ENCODE peak calls at places on chromosomes 13 and 19, in ten cellular contexts. X is AG04450, G is psoas muscle, B is uterus, K is fibroblast of the aortic adventitia, I is AG09309, N is gastrocnemius medialis, Z is mucosa of descending colon, H is ascending aorta, F is adrenal gland. O is an unnamed sample.

GRCh38 chr13:76454991-76455390 is 431.2 kb downstream of the KCTD12 start:
- DNase-seq in X (peak; percentile 8), G (no peak), B (no peak), K (no peak), I (no peak), N (no peak), Z (no peak), H (no peak), F (no peak), O (no peak)

GRCh38 chr13:67258482-67258881 is 28.3 kb upstream of the PCDH9 start:
- DNase-seq in X (no peak), G (no peak), B (no peak), K (peak; percentile 30), I (no peak), N (no peak), Z (no peak), H (no peak), F (no peak), O (no peak)

GRCh38 chr19:15964231-15964630 is 15.4 kb downstream of the OR10H4 start:
- DNase-seq in X (no peak), G (no peak), B (no peak), K (no peak), I (no peak), N (no peak), Z (no peak), H (no peak), F (no peak), O (no peak)

GRCh38 chr19:10142701-10143375 is 23.1 kb upstream of the EIF3G start:
- DNase-seq in X (no peak), G (no peak), B (no peak), K (no peak), I (no peak), N (no peak), Z (peak; percentile 60), H (no peak), F (no peak), O (no peak)

GRCh38 chr13:35887028-35887666 is 244.0 kb downstream of the DCLK1 start:
- DNase-seq in X (no peak), G (no peak), B (no peak), K (no peak), I (no peak), N (no peak), Z (no peak), H (no peak), F (no peak), O (no peak)

GRCh38 chr19:12834976-12835757 is 788 bp upstream of the RTBDN start:
- DNase-seq in X (no peak), G (no peak), B (no peak), K (no peak), I (no peak), N (no peak), Z (peak; percentile 58), H (no peak), F (no peak), O (no peak)

GRCh38 chr13:96377835-96378234 is 287.9 kb downstream of the HS6ST3 start:
- DNase-seq in X (no peak), G (no peak), B (no peak), K (no peak), I (no peak), N (no peak), Z (no peak), H (no peak), F (no peak), O (no peak)

GRCh38 chr19:44779150-44779549 is 1.5 kb downstream of the CBLC start:
- DNase-seq in X (no peak), G (no peak), B (no peak), K (no peak), I (no peak), N (no peak), Z (no peak), H (no peak), F (no peak), O (no peak)

GRCh38 chr19:1255186-1256161 is 7.1 kb downstream of the MIDN start:
- DNase-seq in X (no peak), G (peak; percentile 50), B (no peak), K (no peak), I (no peak), N (no peak), Z (no peak), H (no peak), F (peak; percentile 39), O (no peak)

GRCh38 chr19:1254530-1255185 is 6.3 kb downstream of the MIDN start:
- DNase-seq in X (no peak), G (no peak), B (no peak), K (no peak), I (no peak), N (no peak), Z (no peak), H (no peak), F (no peak), O (no peak)

GRCh38 chr19:1253514-1254080 is 5.2 kb downstream of the MIDN start:
- DNase-seq in X (no peak), G (no peak), B (no peak), K (no peak), I (no peak), N (no peak), Z (peak; percentile 80), H (no peak), F (no peak), O (no peak)

GRCh38 chr19:1252818-1253513 is 4.6 kb downstream of the MIDN start:
- DNase-seq in X (peak; percentile 92), G (peak; percentile 91), B (peak; percentile 96), K (peak; percentile 97), I (peak; percentile 96), N (peak; percentile 81), Z (peak; percentile 91), H (peak; percentile 90), F (peak; percentile 98), O (peak; percentile 99)

GRCh38 chr19:1254081-1254527 is 5.7 kb downstream of the MIDN start:
- DNase-seq in X (no peak), G (peak; percentile 67), B (peak; percentile 67), K (no peak), I (no peak), N (no peak), Z (peak; percentile 61), H (no peak), F (peak; percentile 86), O (peak; percentile 50)
- H3K4me3 ChIP-seq in X (peak overlapping the region; percentile 86), G (peak overlapping the region; percentile 80), B (peak overlapping the region; percentile 70), K (no peak overlapping the region), I (no peak overlapping the region), N (peak overlapping the region; percentile 85), Z (no peak overlapping the region), H (peak overlapping the region; percentile 95), F (peak overlapping the region; percentile 92), O (peak overlapping the region; percentile 87)

GRCh38 chr19:1032264-1032867 is 6.0 kb downstream of the CNN2 start:
- DNase-seq in X (no peak), G (no peak), B (no peak), K (no peak), I (no peak), N (no peak), Z (no peak), H (no peak), F (no peak), O (no peak)

GRCh38 chr19:1038995-1039645 is 787 bp upstream of the ABCA7 start:
- DNase-seq in X (no peak), G (peak; percentile 21), B (no peak), K (no peak), I (no peak), N (no peak), Z (peak; percentile 51), H (no peak), F (no peak), O (no peak)

GRCh38 chr19:1037553-1038115 is 2.3 kb upstream of the ABCA7 start:
- DNase-seq in X (no peak), G (peak; percentile 13), B (no peak), K (no peak), I (no peak), N (no peak), Z (peak; percentile 46), H (no peak), F (no peak), O (no peak)

GRCh38 chr19:1039646-1040475 is at the start of gene ABCA7:
- DNase-seq in X (peak; percentile 95), G (peak; percentile 98), B (peak; percentile 97), K (peak; percentile 97), I (peak; percentile 91), N (peak; percentile 98), Z (peak; percentile 100), H (peak; percentile 89), F (peak; percentile 99), O (peak; percentile 98)

GRCh38 chr19:1035998-1036621 is 3.8 kb upstream of the ABCA7 start:
- DNase-seq in X (no peak), G (no peak), B (no peak), K (no peak), I (no peak), N (no peak), Z (no peak), H (no peak), F (no peak), O (no peak)
- TF ChIP-seq CTCF in X (peak; percentile 12), G (no peak), B (no peak), K (no peak), I (no peak), N (no peak), Z (no peak), H (no peak), F (no peak), O (peak; percentile 23)

DNA sequence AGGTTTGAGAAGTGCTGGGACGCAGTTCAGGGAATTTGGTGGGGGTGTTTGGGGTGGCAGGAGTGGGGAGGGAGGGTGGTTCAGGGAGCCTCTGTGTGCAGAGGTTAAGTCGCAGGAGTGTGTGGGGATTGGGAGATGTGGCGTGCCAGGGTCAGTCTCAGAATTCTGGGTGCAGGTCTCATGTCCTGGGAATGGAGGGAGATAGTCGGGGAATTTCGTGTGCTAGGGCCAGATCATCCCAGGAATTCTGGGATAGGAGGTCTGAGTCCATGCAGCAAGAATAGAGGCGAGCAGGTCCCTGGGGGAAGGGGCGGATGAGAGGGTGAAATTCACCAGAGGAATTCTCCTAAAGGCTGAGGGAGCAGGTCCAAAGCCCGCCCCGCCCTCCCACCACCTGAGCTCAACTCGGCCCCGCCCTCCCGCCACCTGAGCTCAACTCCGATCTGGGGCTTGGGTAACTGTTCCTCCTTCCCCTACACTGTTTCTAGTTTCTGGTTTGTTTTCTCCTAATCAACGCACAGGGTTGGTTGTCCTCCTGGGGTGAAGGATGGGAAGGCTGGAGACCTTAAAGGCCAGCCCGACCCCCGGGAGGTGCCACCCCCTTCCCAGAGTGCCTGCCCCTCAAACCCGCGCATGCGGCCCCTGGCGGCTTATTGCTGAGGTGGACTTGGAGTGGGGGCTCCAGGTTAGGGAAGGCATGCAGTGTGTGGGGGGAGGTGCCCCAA is 15.2 kb downstream of the KCNC3 start:
- DNase-seq in X (no peak), G (no peak), B (no peak), K (no peak), I (no peak), N (no peak), Z (no peak), H (no peak), F (no peak), O (no peak)
- H3K4me3 ChIP-seq in X (no peak overlapping the region), G (no peak overlapping the region), B (no peak overlapping the region), K (no peak overlapping the region), I (no peak overlapping the region), N (no peak overlapping the region), Z (no peak overlapping the region), H (no peak overlapping the region), F (no peak overlapping the region), O (no peak overlapping the region)

DNA sequence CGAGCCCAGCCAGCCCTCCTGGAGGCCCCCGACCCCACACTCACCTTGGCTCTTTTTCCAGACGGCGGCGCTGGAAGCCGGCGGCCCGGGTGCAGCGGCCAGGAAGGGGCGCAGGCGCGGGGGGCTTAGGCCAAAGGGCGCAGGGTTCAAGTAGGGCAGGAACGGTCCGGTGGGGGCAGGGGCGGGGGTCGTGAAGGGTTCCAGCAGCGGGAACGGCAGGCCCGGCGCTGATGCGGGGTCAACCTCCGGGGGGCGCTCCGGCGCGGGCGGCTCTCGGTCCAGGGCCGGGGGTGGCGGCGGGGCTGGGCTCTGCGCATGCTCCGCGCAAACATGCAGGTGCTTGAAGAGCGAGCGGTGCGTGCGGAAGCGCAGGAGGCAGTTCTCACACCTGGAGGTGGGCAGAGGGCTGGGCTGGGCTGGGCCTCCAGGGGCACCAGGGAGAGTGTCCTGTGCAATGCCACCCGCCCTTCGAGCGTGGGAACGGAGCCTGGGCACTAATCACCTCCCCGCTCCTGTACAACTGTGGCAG is 2.3 kb downstream of the ZNF414 start:
- DNase-seq in X (no peak), G (no peak), B (no peak), K (no peak), I (no peak), N (no peak), Z (peak; percentile 62), H (no peak), F (no peak), O (no peak)
- TF ChIP-seq CTCF in X (no peak), G (no peak), B (no peak), K (no peak), I (no peak), N (no peak), Z (no peak), H (no peak), F (no peak), O (no peak)

O was measured in fibroblast of villous mesenchyme.